ENCODE peak calls at places on chromosomes 2 and 18, in five cellular contexts. S is cardiac fibroblast, J is WTC11, V is fibroblast of mammary gland, F is colonic mucosa. G is an unnamed sample.
A peak's percentile ranks its signal among the peaks of the same experiment; 100 is the strongest.

GRCh38 chr18:59742325-59743111 is 45.3 kb upstream of the CCBE1 start:
- DNase-seq in S (peak; percentile 64), F (no peak), J (no peak), V (peak; percentile 75), G (peak; percentile 72)

GRCh38 chr2:10454505-10454904 is 6.4 kb upstream of the ODC1 start:
- DNase-seq in S (no peak), V (no peak), J (no peak), F (no peak), G (no peak)

GRCh38 chr2:111662771-111663470 is 221.1 kb downstream of the ANAPC1 start:
- DNase-seq in S (no peak), J (no peak), V (peak; percentile 43), F (peak; percentile 18), G (no peak)

GRCh38 chr18:57542801-57543427 is 43.6 kb downstream of the FECH start:
- DNase-seq in V (peak; percentile 81), F (no peak), S (peak; percentile 6), J (no peak), G (peak; percentile 46)

GRCh38 chr2:219461669-219462068 is 27.0 kb downstream of the SPEG start:
- DNase-seq in S (no peak), F (no peak), J (peak; percentile 10), V (no peak), G (no peak)

GRCh38 chr2:139142252-139142651 is 362.1 kb upstream of the NXPH2 start:
- DNase-seq in F (no peak), S (peak; percentile 35), V (peak; percentile 21), J (no peak), G (no peak)

GRCh38 chr2:172335731-172336130 is 91.7 kb upstream of the ITGA6 start:
- DNase-seq in V (no peak), J (no peak), S (no peak), F (peak; percentile 82), G (no peak)

GRCh38 chr2:96887419-96888081 is 17.7 kb upstream of the SEMA4C start:
- DNase-seq in S (peak; percentile 31), J (no peak), F (no peak), V (no peak), G (no peak)

GRCh38 chr2:67984600-67984999 is 78.2 kb downstream of the C1D start:
- DNase-seq in V (no peak), J (no peak), S (no peak), F (no peak), G (no peak)

GRCh38 chr18:45275367-45276113 is 339.7 kb upstream of the SLC14A2 start:
- DNase-seq in V (peak; percentile 65), F (no peak), J (no peak), S (peak; percentile 46), G (peak; percentile 35)

GRCh38 chr2:10897956-10898355 is 13.8 kb upstream of the KCNF1 start:
- DNase-seq in J (no peak), S (no peak), F (no peak), V (peak; percentile 80), G (peak; percentile 33)

GRCh38 chr2:71744781-71745180 is 291.4 kb downstream of the DYSF start:
- DNase-seq in F (no peak), V (no peak), S (no peak), J (no peak), G (no peak)

GRCh38 chr18:48570313-48570712 is 31.5 kb downstream of the CTIF start:
- DNase-seq in V (no peak), J (no peak), S (no peak), F (no peak), G (no peak)

GRCh38 chr2:70396589-70396988 is 94.7 kb upstream of the FAM136A start:
- DNase-seq in S (no peak), F (no peak), V (no peak), J (no peak), G (no peak)

GRCh38 chr2:85253890-85254289 is 73.9 kb downstream of the TGOLN2 start:
- DNase-seq in J (no peak), S (no peak), V (no peak), F (no peak), G (no peak)

GRCh38 chr18:63848159-63848558 is 39.3 kb upstream of the SERPINB2 start:
- DNase-seq in J (no peak), F (no peak), V (peak; percentile 77), S (peak; percentile 75), G (peak; percentile 72)

GRCh38 chr2:38200583-38200982 is 124.6 kb upstream of the CYP1B1 start:
- DNase-seq in F (no peak), J (no peak), V (peak; percentile 78), S (no peak), G (no peak)

GRCh38 chr2:145799595-145800108 is 1279.7 kb upstream of the ZEB2 start:
- DNase-seq in F (no peak), J (no peak), S (no peak), V (no peak), G (no peak)

GRCh38 chr2:66443183-66443976 is 8.5 kb downstream of the MEIS1 start:
- DNase-seq in J (peak; percentile 21), S (no peak), V (peak; percentile 54), F (no peak), G (no peak)

GRCh38 chr2:218043701-218044109 is 25.3 kb upstream of the RUFY4 start:
- DNase-seq in V (no peak), J (no peak), S (no peak), F (no peak), G (no peak)

DNA sequence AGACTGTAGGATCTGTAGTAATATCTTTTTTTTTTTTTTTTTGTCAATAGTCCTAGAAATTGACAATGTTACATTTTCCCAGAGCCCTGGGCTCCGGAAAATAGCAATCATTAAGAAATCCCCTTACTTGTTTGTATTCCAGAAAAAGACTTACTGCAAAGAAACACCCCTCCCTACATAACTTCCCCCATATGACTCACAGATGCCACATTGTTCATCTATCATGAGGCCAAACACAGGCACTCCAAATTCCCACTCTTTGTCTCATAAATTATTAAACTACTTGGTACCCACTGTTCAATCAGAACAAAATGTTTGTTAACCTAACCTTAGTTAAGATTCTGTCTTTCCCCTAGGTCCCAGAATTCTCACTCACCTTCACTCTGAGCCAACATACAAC is 53.5 kb downstream of the TEX51 start:
- DNase-seq in S (no peak), V (no peak), J (no peak), F (no peak), G (no peak)
- TF ChIP-seq CTCF in S (no peak), V (no peak), J (no peak), F (no peak), G (no peak)

GRCh38 chr2:215394102-215394805 is 41.6 kb downstream of the FN1 start:
- DNase-seq in F (no peak), V (no peak), J (no peak), S (no peak), G (no peak)

GRCh38 chr2:215392164-215392563 is 43.7 kb downstream of the FN1 start:
- DNase-seq in V (peak; percentile 66), J (no peak), F (no peak), S (no peak), G (no peak)

GRCh38 chr2:215391531-215391930 is 44.3 kb downstream of the FN1 start:
- DNase-seq in V (peak; percentile 58), F (no peak), S (no peak), J (no peak), G (no peak)

GRCh38 chr2:215390550-215390913 is 45.3 kb downstream of the FN1 start:
- DNase-seq in F (no peak), J (no peak), V (peak; percentile 69), S (no peak), G (no peak)

DNA sequence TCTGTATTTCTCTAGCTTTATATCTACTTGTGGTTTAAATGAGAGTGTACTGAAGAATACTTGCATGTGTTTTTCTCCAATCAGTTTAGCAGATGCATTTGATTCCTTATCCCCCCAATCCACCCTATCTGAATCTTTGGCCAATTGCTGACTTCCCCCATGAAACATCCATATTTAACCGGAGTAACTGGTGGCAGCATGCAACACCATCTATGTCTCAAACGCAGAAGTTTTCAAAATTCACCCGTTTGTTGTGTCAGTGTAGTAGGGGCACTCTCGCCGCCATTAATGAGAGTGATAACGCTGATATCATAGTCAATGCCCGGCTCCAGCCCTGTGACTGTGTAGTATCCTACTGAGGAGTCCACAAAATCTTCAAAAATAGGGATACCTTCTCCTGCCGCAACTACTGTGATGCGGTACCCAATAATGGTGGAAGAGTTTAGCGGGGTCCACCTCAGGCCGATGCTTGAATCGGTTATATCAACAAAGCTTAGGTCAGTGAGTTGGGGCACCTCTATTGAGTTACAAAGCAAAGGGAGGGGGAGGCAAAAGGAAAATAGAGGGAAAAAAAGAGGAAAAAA is 43.1 kb downstream of the FN1 start:
- DNase-seq in F (no peak), J (no peak), V (peak; percentile 51), S (no peak), G (no peak)
- TF ChIP-seq CTCF in F (no peak), J (no peak), V (no peak), S (no peak), G (no peak)

GRCh38 chr2:208392300-208392699 is 14.3 kb upstream of the PTH2R start:
- DNase-seq in V (no peak), J (no peak), S (no peak), F (no peak), G (peak; percentile 16)
- TF ChIP-seq CTCF in V (peak; percentile 13), J (no peak), S (peak; percentile 37), F (no peak), G (peak; percentile 58)

DNA sequence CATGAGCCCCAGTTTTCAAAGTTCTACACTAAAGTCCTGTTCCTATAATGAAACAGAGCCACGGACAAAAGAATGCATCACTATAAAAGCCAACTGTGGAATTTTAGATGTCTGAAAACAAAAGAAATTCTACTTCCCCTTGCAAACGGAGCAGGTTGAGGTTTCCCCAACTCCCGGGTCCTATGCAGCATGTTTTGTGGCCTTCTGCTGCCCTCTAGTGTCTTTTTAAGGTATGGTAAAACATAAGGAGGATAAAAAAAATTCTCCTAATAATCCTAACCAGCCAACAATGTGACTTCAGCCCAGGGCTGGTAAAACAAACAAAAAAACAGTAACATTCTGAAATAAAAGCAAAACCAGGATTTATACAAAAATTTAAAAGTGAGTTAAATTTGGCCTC is 539.5 kb downstream of the NRXN1 start:
- DNase-seq in F (peak; percentile 24), V (peak; percentile 54), J (peak; percentile 33), S (peak; percentile 74), G (peak; percentile 39)
- TF ChIP-seq CTCF in F (peak; percentile 62), V (peak; percentile 73), J (no peak), S (peak; percentile 66), G (peak; percentile 80)

DNA sequence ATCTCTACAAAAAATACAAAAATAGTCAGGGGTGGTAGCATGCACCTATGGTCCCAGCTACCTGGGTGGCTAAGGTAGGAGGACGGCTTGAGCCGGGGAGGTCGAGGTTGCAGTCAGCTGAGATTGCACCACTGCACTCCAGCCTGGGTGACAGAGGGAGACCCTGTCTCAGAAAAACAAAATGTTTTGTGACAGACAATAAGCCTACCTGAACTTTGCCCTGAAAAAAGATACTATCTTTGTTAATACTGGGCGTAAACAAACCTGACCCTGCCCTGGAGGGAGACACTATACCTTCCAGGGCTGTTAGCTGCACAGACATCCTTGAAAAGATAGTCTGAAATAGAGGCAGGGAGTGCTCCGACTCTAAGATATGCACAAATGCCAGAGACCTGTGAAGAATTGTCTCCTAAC is 21.1 kb upstream of the HK2 start:
- DNase-seq in F (no peak), V (no peak), S (no peak), J (no peak), G (no peak)
- TF ChIP-seq CTCF in F (no peak), V (no peak), S (no peak), J (no peak), G (no peak)

GRCh38 chr2:170845343-170845742 is 28.7 kb downstream of the GAD1 start:
- DNase-seq in F (no peak), V (no peak), S (no peak), J (peak; percentile 77), G (no peak)
- TF ChIP-seq CTCF in F (no peak), V (peak; percentile 7), S (no peak), J (peak; percentile 73), G (peak; percentile 50)